ENCODE peak calls at places on chromosomes 5 and 9, in nine cellular contexts. W is AG10803, P is bronchial epithelial cell, D is kidney, I is MCF 10A, T is fibroblast of pulmonary artery, Y is fibroblast of lung, G is fibroblast of the aortic adventitia, Q is AG04450. F is an unnamed sample.

GRCh38 chr5:179271301-179271650 is 74.0 kb downstream of the ADAMTS2 start:
- DNase-seq in W (no peak), P (no peak), D (peak), I (no peak), T (no peak), Y (no peak), G (no peak), Q (no peak), F (peak)

GRCh38 chr9:5389109-5389732 is 48.5 kb downstream of the PLGRKT start:
- DNase-seq in W (peak), P (peak), D (no peak), I (peak), T (peak), Y (peak), G (peak), Q (peak), F (no peak)

GRCh38 chr5:168992687-168993086 is 308.3 kb downstream of the SLIT3 start:
- DNase-seq in W (no peak), P (no peak), D (no peak), I (no peak), T (no peak), Y (no peak), G (no peak), Q (no peak), F (no peak)

GRCh38 chr5:123754903-123755302 is 242.9 kb downstream of the CSNK1G3 start:
- DNase-seq in W (peak), P (no peak), D (no peak), I (no peak), T (peak), Y (peak), G (peak), Q (no peak), F (no peak)

GRCh38 chr9:81380504-81380903 is 308.8 kb downstream of the TLE1 start:
- DNase-seq in W (no peak), P (no peak), D (no peak), I (no peak), T (no peak), Y (no peak), G (no peak), Q (no peak), F (no peak)

GRCh38 chr5:14004598-14005394 is 60.3 kb upstream of the DNAH5 start:
- DNase-seq in W (peak), P (no peak), D (no peak), I (no peak), T (no peak), Y (no peak), G (peak), Q (no peak), F (no peak)

GRCh38 chr5:133114933-133115310 is 63.1 kb downstream of the HSPA4 start:
- DNase-seq in W (no peak), P (no peak), D (no peak), I (no peak), T (no peak), Y (no peak), G (no peak), Q (no peak), F (peak)

GRCh38 chr5:122915717-122916399 is 70.4 kb downstream of the SNX24 start:
- DNase-seq in W (no peak), P (no peak), D (no peak), I (no peak), T (peak), Y (no peak), G (peak), Q (no peak), F (no peak)

GRCh38 chr5:41636605-41637004 is 126.2 kb upstream of the PLCXD3 start:
- DNase-seq in W (peak), P (peak), D (no peak), I (peak), T (peak), Y (peak), G (peak), Q (no peak), F (no peak)

GRCh38 chr5:79837707-79838620 is 148.3 kb downstream of the CMYA5 start:
- DNase-seq in W (peak), P (no peak), D (no peak), I (no peak), T (no peak), Y (peak), G (peak), Q (no peak), F (peak)

GRCh38 chr5:91245074-91245452 is 138.1 kb downstream of the ARRDC3 start:
- DNase-seq in W (no peak), P (no peak), D (no peak), I (no peak), T (no peak), Y (no peak), G (no peak), Q (no peak), F (no peak)

GRCh38 chr5:91243286-91243685 is 139.8 kb downstream of the ARRDC3 start:
- DNase-seq in W (no peak), P (no peak), D (no peak), I (no peak), T (no peak), Y (no peak), G (no peak), Q (no peak), F (no peak)

GRCh38 chr5:91244380-91245073 is 138.6 kb downstream of the ARRDC3 start:
- DNase-seq in W (no peak), P (no peak), D (no peak), I (no peak), T (no peak), Y (no peak), G (no peak), Q (no peak), F (no peak)

GRCh38 chr5:91243859-91244258 is 139.3 kb downstream of the ARRDC3 start:
- DNase-seq in W (no peak), P (no peak), D (no peak), I (no peak), T (no peak), Y (no peak), G (no peak), Q (no peak), F (no peak)

GRCh38 chr5:91245871-91246270 is 137.2 kb downstream of the ARRDC3 start:
- DNase-seq in W (peak), P (no peak), D (no peak), I (peak), T (peak), Y (no peak), G (peak), Q (no peak), F (no peak)
- TF ChIP-seq CTCF in W (no peak), P (no peak), D (no peak), I (no peak), T (no peak), Y (peak), G (peak), Q (peak), F (no peak)

DNA sequence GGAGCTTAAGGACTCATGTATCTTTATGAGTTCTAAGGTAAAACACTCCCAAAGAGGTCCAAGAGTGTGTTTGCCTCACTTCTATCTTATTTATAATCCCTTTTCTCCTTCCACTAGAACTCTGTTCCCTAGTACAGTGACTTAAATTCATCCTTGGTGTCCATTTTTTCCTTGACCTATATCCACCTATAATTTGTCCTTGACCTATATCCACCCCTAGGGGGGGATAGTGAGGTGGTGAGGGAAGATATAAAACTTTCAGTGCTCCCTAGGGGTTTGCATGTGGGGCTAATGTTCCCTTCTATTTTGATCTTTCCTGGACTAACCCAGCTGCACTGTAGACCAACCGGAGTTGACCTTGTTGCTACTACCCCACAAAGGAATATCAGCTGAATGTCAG is 83.5 kb upstream of the GNAQ start:
- DNase-seq in W (no peak), P (no peak), D (no peak), I (peak), T (peak), Y (no peak), G (peak), Q (no peak), F (no peak)
- TF ChIP-seq CTCF in W (peak), P (peak), D (no peak), I (no peak), T (peak), Y (peak), G (peak), Q (peak), F (peak)

DNA sequence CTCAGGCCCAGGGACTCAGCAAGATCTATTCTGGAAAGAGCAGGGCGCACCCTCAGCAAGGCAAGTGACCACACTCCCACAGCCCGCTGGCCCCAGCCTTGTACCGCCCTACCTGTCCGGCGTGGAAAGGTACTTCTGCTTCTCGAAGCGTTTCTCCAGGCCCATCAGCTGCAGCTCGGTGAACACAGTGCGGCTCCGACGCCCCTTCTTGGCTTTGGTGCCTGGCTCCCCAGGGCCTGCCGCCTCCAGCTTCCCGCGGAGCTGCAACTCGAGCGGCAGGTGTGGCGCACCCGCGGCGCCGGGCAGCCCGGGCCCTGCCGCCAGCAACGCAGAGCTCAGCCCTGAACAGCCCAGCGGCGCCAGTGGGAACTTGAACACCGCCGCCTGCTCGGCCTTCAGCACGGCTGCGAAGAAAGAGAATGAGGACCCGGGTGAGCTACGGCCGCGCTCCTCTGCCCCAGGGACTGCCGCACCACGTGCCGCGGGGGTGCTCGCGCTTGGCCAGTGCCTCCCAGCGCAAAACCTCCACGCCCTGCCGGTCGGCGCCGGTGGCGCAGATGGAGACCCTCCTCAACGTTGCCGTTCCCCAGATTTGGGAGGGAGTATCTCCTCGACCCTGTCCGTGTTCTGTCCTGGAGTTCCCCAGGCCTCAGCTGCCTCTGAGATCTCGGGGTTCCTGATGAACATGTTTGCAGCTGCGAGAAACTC is 2.2 kb downstream of the BARX1 start:
- DNase-seq in W (no peak), P (no peak), D (no peak), I (no peak), T (no peak), Y (no peak), G (no peak), Q (no peak), F (no peak)
- TF ChIP-seq CTCF in W (no peak), P (no peak), D (no peak), I (no peak), T (no peak), Y (no peak), G (no peak), Q (no peak), F (peak)

DNA sequence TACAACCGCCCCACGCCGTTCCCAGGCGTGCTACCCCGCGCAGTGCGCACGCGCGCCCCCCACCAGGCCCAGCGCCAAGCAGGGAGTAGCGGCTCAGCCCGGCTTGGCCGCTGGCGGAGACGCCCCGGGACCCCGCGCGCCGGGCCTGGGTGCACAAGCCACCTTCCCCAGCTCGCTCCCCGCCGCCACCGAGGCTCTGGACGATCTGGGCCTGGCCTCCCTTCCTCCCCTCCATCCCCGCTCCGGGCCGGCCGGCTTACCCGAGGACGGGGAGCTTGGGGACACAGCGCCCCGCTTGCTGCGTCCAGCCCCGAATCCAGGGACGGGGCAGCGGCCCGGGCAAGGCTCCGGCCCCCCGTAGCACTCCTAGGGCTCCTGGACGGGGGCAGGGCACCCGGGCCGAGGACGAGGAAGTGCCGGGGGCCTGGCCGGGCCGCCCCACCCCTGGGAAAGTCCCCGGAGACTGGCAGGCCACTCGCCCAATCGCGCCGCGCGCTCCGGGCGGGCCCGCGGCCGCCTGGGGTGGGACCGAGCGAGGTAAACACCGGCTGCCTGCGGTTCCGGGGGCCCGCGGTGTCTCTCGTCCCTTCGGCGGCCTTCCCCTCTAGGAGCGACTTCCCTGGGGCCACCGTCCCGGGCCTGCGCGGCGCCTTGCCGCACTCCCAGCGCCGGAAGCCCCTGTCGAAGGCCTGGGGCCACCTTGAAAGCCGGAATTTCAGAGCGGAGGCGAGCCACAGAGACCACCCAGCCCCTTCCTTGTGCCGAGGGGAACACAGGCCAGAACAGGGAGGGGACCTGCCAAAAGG is at the start of gene TNIP1:
- DNase-seq in W (peak), P (peak), D (peak), I (peak), T (peak), Y (peak), G (peak), Q (no peak), F (peak)
- TF ChIP-seq CTCF in W (no peak), P (no peak), D (no peak), I (no peak), T (no peak), Y (no peak), G (no peak), Q (no peak), F (peak)

DNA sequence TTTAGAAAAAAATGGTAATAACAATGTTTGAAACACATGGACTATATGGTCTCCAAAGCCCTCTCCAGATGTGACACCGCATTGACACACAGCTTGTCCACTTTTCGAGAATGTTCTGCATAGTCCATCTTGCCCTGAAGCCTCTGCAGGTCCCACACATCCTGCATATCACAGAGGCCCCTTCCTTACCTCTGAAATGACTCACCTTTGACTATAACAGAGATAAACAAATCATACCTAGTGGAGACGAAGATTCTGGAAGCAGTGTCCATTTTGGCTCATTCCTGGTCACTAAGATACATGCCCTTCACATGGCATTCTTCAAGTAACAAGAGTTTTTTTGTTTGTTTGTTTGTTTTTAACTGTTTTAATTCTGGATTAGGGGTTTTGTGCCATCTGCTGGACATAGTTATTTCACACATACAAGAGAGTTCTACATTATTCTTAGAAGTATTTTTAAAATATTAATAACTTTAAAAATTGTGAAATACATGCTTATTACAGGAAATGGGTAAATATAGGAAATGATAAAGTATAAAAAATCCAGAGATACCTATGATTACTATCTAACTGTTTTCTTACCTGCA is 5.1 kb downstream of the ARL14EPL start:
- DNase-seq in W (no peak), P (peak), D (no peak), I (no peak), T (peak), Y (no peak), G (no peak), Q (no peak), F (no peak)
- TF ChIP-seq CTCF in W (peak), P (no peak), D (no peak), I (peak), T (peak), Y (peak), G (no peak), Q (peak), F (peak)

DNA sequence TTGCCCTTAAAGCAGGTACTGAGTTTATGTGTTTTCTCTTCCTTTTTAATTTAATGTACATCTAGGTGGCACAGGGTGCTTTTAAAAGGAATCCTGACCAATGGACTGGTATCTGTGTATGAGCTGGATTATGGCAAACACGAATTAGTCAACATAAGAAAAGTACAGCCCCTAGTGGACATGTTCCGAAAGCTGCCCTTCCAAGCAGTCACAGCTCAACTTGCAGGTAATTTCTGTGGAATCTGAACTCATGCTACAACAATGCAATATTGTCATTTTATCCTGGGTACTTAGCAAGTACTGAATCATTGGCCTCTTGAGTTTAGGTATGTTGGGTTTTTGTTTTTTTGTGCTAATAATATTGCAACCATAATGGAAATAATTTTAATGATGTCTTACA is 14.4 kb upstream of the TMOD1 start:
- DNase-seq in W (no peak), P (peak), D (no peak), I (peak), T (peak), Y (peak), G (no peak), Q (no peak), F (no peak)
- TF ChIP-seq CTCF in W (peak), P (peak), D (no peak), I (peak), T (peak), Y (peak), G (peak), Q (peak), F (peak)

DNA sequence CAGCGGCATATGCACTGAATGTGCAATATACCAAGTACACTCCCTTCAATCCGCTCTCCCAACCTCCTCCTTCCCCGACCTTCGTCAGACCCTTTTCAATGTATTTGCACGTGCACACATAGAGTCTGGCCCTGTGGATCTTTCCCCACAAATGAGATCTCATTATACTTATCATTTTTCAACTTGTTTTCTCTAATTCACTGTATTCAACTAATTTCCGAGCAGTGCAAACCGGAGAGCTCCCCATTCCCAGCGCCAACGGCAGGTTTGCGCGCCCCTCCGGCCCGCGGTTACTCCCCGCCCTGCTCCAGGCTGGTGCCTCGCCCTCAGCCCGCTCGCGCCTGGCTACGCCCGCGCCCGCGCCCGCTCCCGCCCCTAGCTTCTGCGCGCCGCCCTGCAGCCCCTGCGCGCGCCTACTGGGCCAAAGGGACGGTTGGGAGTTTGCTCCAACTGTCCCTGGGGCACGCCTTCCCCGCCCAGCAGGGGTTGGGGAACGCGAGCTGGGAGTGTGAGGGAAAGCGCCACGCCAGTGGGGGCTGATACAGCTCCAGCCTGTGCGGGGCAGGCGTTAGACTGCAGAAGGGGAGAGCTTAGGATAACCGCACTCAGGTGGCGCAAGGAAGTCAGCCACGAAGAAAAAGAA is 3.3 kb upstream of the CDC20B start:
- DNase-seq in W (no peak), P (peak), D (peak), I (peak), T (no peak), Y (no peak), G (no peak), Q (no peak), F (no peak)
- TF ChIP-seq CTCF in W (no peak), P (peak), D (peak), I (peak), T (no peak), Y (no peak), G (no peak), Q (peak), F (peak)

DNA sequence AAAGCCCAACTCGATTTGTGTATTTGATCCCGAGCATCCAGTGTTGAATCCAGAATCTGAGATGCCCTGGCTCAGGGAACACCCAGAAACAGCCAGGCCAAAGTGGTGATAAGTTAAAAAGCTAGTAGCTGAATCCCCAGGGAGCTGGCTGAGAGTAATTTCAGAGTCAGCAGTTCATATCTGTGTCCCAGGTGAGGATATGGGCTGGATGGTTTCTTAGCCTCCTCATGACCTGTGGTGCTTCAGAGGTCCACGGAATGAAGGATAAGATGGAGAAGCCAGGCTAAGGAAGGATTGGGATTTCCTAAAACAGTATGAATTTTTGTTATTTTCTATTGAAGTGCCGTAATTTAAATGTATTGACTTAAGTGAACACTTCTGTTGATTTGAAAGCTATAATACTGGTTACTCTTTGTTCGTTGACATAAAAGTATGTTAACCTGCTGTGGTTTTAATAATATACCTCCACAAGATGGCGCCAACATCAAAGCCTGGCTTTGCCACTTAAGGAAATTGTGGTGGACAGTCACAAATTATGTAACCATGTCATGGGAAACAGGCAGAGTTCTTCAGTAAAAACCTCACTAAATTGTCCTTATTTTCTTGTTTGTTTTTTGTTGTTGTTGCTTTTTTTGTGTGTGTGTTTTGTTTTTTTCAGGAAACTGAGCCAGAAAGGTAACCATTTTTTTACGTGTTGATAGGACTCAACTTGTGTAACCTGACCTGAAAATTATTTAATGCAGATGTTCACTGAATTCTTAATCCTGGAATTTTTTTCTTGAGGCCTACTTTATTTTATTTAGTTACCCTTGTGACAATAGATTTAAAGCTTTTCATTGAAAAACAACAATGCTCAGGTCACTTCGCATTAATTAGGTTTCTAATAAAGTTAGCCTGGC is 11.4 kb downstream of the MTAP start:
- DNase-seq in W (peak), P (peak), D (no peak), I (no peak), T (peak), Y (peak), G (peak), Q (peak), F (no peak)
- TF ChIP-seq CTCF in W (peak), P (peak), D (peak), I (no peak), T (peak), Y (peak), G (peak), Q (peak), F (peak)

F was measured in type B pancreatic cell.